ENCODE peak calls at places on chromosome 17, in six cellular contexts. One of them, this sample, is unnamed.

GRCh38 chr17:50687200-50688066 is 20.3 kb downstream of the ANKRD40 start:
- DNase-seq in transverse colon: no peak
- DNase-seq in activated CD4-positive, alpha-beta T cell treated with anti-CD3 and anti-CD28 coated beads, Interleukin-2, amount 50 U/mL, for 48 hours: no peak
- DNase-seq in cardiac muscle cell: peak
- DNase-seq in stimulated activated CD4-positive, alpha-beta T cell treated with anti-CD3 and anti-CD28 coated beads, Interleukin-2, amount 100 ng/mL, for 4 hours: no peak
- DNase-seq in activated naive CD4-positive, alpha-beta T cell: no peak
- DNase-seq in this sample: no peak

GRCh38 chr17:21239680-21240374 is 13.4 kb downstream of the NATD1 start:
- DNase-seq in stimulated activated CD4-positive, alpha-beta T cell treated with anti-CD3 and anti-CD28 coated beads, Interleukin-2, amount 100 ng/mL, for 4 hours: no peak
- DNase-seq in cardiac muscle cell: peak
- DNase-seq in activated CD4-positive, alpha-beta T cell treated with anti-CD3 and anti-CD28 coated beads, Interleukin-2, amount 50 U/mL, for 48 hours: no peak
- DNase-seq in transverse colon: no peak
- DNase-seq in activated naive CD4-positive, alpha-beta T cell: no peak
- DNase-seq in this sample: peak

GRCh38 chr17:37702605-37703004 is 42.3 kb downstream of the HNF1B start:
- DNase-seq in activated CD4-positive, alpha-beta T cell treated with anti-CD3 and anti-CD28 coated beads, Interleukin-2, amount 50 U/mL, for 48 hours: no peak
- DNase-seq in activated naive CD4-positive, alpha-beta T cell: no peak
- DNase-seq in transverse colon: peak
- DNase-seq in stimulated activated CD4-positive, alpha-beta T cell treated with anti-CD3 and anti-CD28 coated beads, Interleukin-2, amount 100 ng/mL, for 4 hours: no peak
- DNase-seq in cardiac muscle cell: peak
- DNase-seq in this sample: peak

GRCh38 chr17:34389343-34389742 is 26.3 kb upstream of the CCL1 start:
- DNase-seq in activated naive CD4-positive, alpha-beta T cell: no peak
- DNase-seq in stimulated activated CD4-positive, alpha-beta T cell treated with anti-CD3 and anti-CD28 coated beads, Interleukin-2, amount 100 ng/mL, for 4 hours: no peak
- DNase-seq in cardiac muscle cell: no peak
- DNase-seq in activated CD4-positive, alpha-beta T cell treated with anti-CD3 and anti-CD28 coated beads, Interleukin-2, amount 50 U/mL, for 48 hours: no peak
- DNase-seq in transverse colon: peak
- DNase-seq in this sample: no peak

GRCh38 chr17:69462882-69463281 is 48.4 kb downstream of the MAP2K6 start:
- DNase-seq in stimulated activated CD4-positive, alpha-beta T cell treated with anti-CD3 and anti-CD28 coated beads, Interleukin-2, amount 100 ng/mL, for 4 hours: no peak
- DNase-seq in activated naive CD4-positive, alpha-beta T cell: no peak
- DNase-seq in transverse colon: no peak
- DNase-seq in cardiac muscle cell: no peak
- DNase-seq in activated CD4-positive, alpha-beta T cell treated with anti-CD3 and anti-CD28 coated beads, Interleukin-2, amount 50 U/mL, for 48 hours: no peak
- DNase-seq in this sample: no peak

GRCh38 chr17:63911041-63911635 is at the start of gene CSHL1:
- DNase-seq in cardiac muscle cell: no peak
- DNase-seq in stimulated activated CD4-positive, alpha-beta T cell treated with anti-CD3 and anti-CD28 coated beads, Interleukin-2, amount 100 ng/mL, for 4 hours: no peak
- DNase-seq in activated naive CD4-positive, alpha-beta T cell: no peak
- DNase-seq in transverse colon: no peak
- DNase-seq in activated CD4-positive, alpha-beta T cell treated with anti-CD3 and anti-CD28 coated beads, Interleukin-2, amount 50 U/mL, for 48 hours: no peak
- DNase-seq in this sample: no peak

GRCh38 chr17:49932131-49932723 is 36.8 kb upstream of the DLX4 start:
- DNase-seq in transverse colon: no peak
- DNase-seq in activated naive CD4-positive, alpha-beta T cell: no peak
- DNase-seq in activated CD4-positive, alpha-beta T cell treated with anti-CD3 and anti-CD28 coated beads, Interleukin-2, amount 50 U/mL, for 48 hours: no peak
- DNase-seq in stimulated activated CD4-positive, alpha-beta T cell treated with anti-CD3 and anti-CD28 coated beads, Interleukin-2, amount 100 ng/mL, for 4 hours: no peak
- DNase-seq in cardiac muscle cell: no peak
- DNase-seq in this sample: no peak

GRCh38 chr17:34383225-34383615 is 20.2 kb upstream of the CCL1 start:
- DNase-seq in cardiac muscle cell: no peak
- DNase-seq in activated naive CD4-positive, alpha-beta T cell: no peak
- DNase-seq in transverse colon: no peak
- DNase-seq in stimulated activated CD4-positive, alpha-beta T cell treated with anti-CD3 and anti-CD28 coated beads, Interleukin-2, amount 100 ng/mL, for 4 hours: no peak
- DNase-seq in activated CD4-positive, alpha-beta T cell treated with anti-CD3 and anti-CD28 coated beads, Interleukin-2, amount 50 U/mL, for 48 hours: no peak
- DNase-seq in this sample: no peak

GRCh38 chr17:4947411-4948165 is 742 bp downstream of the PFN1 start:
- DNase-seq in transverse colon: peak
- DNase-seq in activated CD4-positive, alpha-beta T cell treated with anti-CD3 and anti-CD28 coated beads, Interleukin-2, amount 50 U/mL, for 48 hours: peak
- DNase-seq in cardiac muscle cell: peak
- DNase-seq in activated naive CD4-positive, alpha-beta T cell: peak
- DNase-seq in stimulated activated CD4-positive, alpha-beta T cell treated with anti-CD3 and anti-CD28 coated beads, Interleukin-2, amount 100 ng/mL, for 4 hours: peak
- DNase-seq in this sample: peak

GRCh38 chr17:37503148-37503547 is 13.5 kb downstream of the DUSP14 start:
- DNase-seq in transverse colon: no peak
- DNase-seq in cardiac muscle cell: no peak
- DNase-seq in stimulated activated CD4-positive, alpha-beta T cell treated with anti-CD3 and anti-CD28 coated beads, Interleukin-2, amount 100 ng/mL, for 4 hours: no peak
- DNase-seq in activated CD4-positive, alpha-beta T cell treated with anti-CD3 and anti-CD28 coated beads, Interleukin-2, amount 50 U/mL, for 48 hours: no peak
- DNase-seq in activated naive CD4-positive, alpha-beta T cell: no peak
- DNase-seq in this sample: no peak

GRCh38 chr17:45951403-45951802 is 47.6 kb upstream of the STH start:
- DNase-seq in activated naive CD4-positive, alpha-beta T cell: no peak
- DNase-seq in transverse colon: no peak
- DNase-seq in cardiac muscle cell: no peak
- DNase-seq in activated CD4-positive, alpha-beta T cell treated with anti-CD3 and anti-CD28 coated beads, Interleukin-2, amount 50 U/mL, for 48 hours: no peak
- DNase-seq in stimulated activated CD4-positive, alpha-beta T cell treated with anti-CD3 and anti-CD28 coated beads, Interleukin-2, amount 100 ng/mL, for 4 hours: no peak
- DNase-seq in this sample: no peak

GRCh38 chr17:9705745-9706144 is 60.4 kb downstream of the USP43 start:
- DNase-seq in cardiac muscle cell: no peak
- DNase-seq in transverse colon: no peak
- DNase-seq in activated naive CD4-positive, alpha-beta T cell: no peak
- DNase-seq in activated CD4-positive, alpha-beta T cell treated with anti-CD3 and anti-CD28 coated beads, Interleukin-2, amount 50 U/mL, for 48 hours: no peak
- DNase-seq in stimulated activated CD4-positive, alpha-beta T cell treated with anti-CD3 and anti-CD28 coated beads, Interleukin-2, amount 100 ng/mL, for 4 hours: no peak
- DNase-seq in this sample: no peak

GRCh38 chr17:8391711-8392110 is 5.9 kb downstream of the RNF222 start:
- DNase-seq in cardiac muscle cell: peak
- DNase-seq in activated CD4-positive, alpha-beta T cell treated with anti-CD3 and anti-CD28 coated beads, Interleukin-2, amount 50 U/mL, for 48 hours: no peak
- DNase-seq in stimulated activated CD4-positive, alpha-beta T cell treated with anti-CD3 and anti-CD28 coated beads, Interleukin-2, amount 100 ng/mL, for 4 hours: no peak
- DNase-seq in transverse colon: no peak
- DNase-seq in activated naive CD4-positive, alpha-beta T cell: no peak
- DNase-seq in this sample: peak

GRCh38 chr17:17416400-17417360 is 60.1 kb upstream of the MED9 start:
- DNase-seq in activated CD4-positive, alpha-beta T cell treated with anti-CD3 and anti-CD28 coated beads, Interleukin-2, amount 50 U/mL, for 48 hours: peak
- DNase-seq in stimulated activated CD4-positive, alpha-beta T cell treated with anti-CD3 and anti-CD28 coated beads, Interleukin-2, amount 100 ng/mL, for 4 hours: no peak
- DNase-seq in activated naive CD4-positive, alpha-beta T cell: no peak
- DNase-seq in transverse colon: no peak
- DNase-seq in cardiac muscle cell: peak
- DNase-seq in this sample: peak

GRCh38 chr17:19621697-19622096 is 26.9 kb upstream of the ALDH3A2 start:
- DNase-seq in transverse colon: no peak
- DNase-seq in stimulated activated CD4-positive, alpha-beta T cell treated with anti-CD3 and anti-CD28 coated beads, Interleukin-2, amount 100 ng/mL, for 4 hours: no peak
- DNase-seq in activated naive CD4-positive, alpha-beta T cell: no peak
- DNase-seq in cardiac muscle cell: no peak
- DNase-seq in activated CD4-positive, alpha-beta T cell treated with anti-CD3 and anti-CD28 coated beads, Interleukin-2, amount 50 U/mL, for 48 hours: no peak
- DNase-seq in this sample: no peak

GRCh38 chr17:35795007-35795870 is at the start of gene MMP28:
- DNase-seq in activated CD4-positive, alpha-beta T cell treated with anti-CD3 and anti-CD28 coated beads, Interleukin-2, amount 50 U/mL, for 48 hours: peak
- DNase-seq in cardiac muscle cell: peak
- DNase-seq in transverse colon: peak
- DNase-seq in activated naive CD4-positive, alpha-beta T cell: peak
- DNase-seq in stimulated activated CD4-positive, alpha-beta T cell treated with anti-CD3 and anti-CD28 coated beads, Interleukin-2, amount 100 ng/mL, for 4 hours: no peak
- DNase-seq in this sample: peak

GRCh38 chr17:31273511-31273910 is 23.5 kb downstream of the OMG start:
- DNase-seq in activated naive CD4-positive, alpha-beta T cell: no peak
- DNase-seq in transverse colon: no peak
- DNase-seq in activated CD4-positive, alpha-beta T cell treated with anti-CD3 and anti-CD28 coated beads, Interleukin-2, amount 50 U/mL, for 48 hours: no peak
- DNase-seq in cardiac muscle cell: no peak
- DNase-seq in stimulated activated CD4-positive, alpha-beta T cell treated with anti-CD3 and anti-CD28 coated beads, Interleukin-2, amount 100 ng/mL, for 4 hours: no peak
- DNase-seq in this sample: no peak

GRCh38 chr17:34068506-34069035 is 186.5 kb upstream of the CCL2 start:
- DNase-seq in cardiac muscle cell: no peak
- DNase-seq in activated CD4-positive, alpha-beta T cell treated with anti-CD3 and anti-CD28 coated beads, Interleukin-2, amount 50 U/mL, for 48 hours: no peak
- DNase-seq in stimulated activated CD4-positive, alpha-beta T cell treated with anti-CD3 and anti-CD28 coated beads, Interleukin-2, amount 100 ng/mL, for 4 hours: no peak
- DNase-seq in transverse colon: no peak
- DNase-seq in activated naive CD4-positive, alpha-beta T cell: no peak
- DNase-seq in this sample: no peak

GRCh38 chr17:43790311-43790940 is 10.2 kb downstream of the CFAP97D1 start:
- DNase-seq in activated naive CD4-positive, alpha-beta T cell: no peak
- DNase-seq in activated CD4-positive, alpha-beta T cell treated with anti-CD3 and anti-CD28 coated beads, Interleukin-2, amount 50 U/mL, for 48 hours: no peak
- DNase-seq in transverse colon: no peak
- DNase-seq in cardiac muscle cell: peak
- DNase-seq in stimulated activated CD4-positive, alpha-beta T cell treated with anti-CD3 and anti-CD28 coated beads, Interleukin-2, amount 100 ng/mL, for 4 hours: no peak
- DNase-seq in this sample: no peak

GRCh38 chr17:20908373-20909273 is 134.2 kb downstream of the USP22 start:
- DNase-seq in activated naive CD4-positive, alpha-beta T cell: peak
- DNase-seq in activated CD4-positive, alpha-beta T cell treated with anti-CD3 and anti-CD28 coated beads, Interleukin-2, amount 50 U/mL, for 48 hours: peak
- DNase-seq in cardiac muscle cell: peak
- DNase-seq in transverse colon: peak
- DNase-seq in stimulated activated CD4-positive, alpha-beta T cell treated with anti-CD3 and anti-CD28 coated beads, Interleukin-2, amount 100 ng/mL, for 4 hours: peak
- DNase-seq in this sample: peak

GRCh38 chr17:58966208-58966607 is 140.5 kb downstream of the TRIM37 start:
- DNase-seq in cardiac muscle cell: no peak
- DNase-seq in activated naive CD4-positive, alpha-beta T cell: no peak
- DNase-seq in activated CD4-positive, alpha-beta T cell treated with anti-CD3 and anti-CD28 coated beads, Interleukin-2, amount 50 U/mL, for 48 hours: no peak
- DNase-seq in stimulated activated CD4-positive, alpha-beta T cell treated with anti-CD3 and anti-CD28 coated beads, Interleukin-2, amount 100 ng/mL, for 4 hours: no peak
- DNase-seq in transverse colon: no peak
- DNase-seq in this sample: no peak

GRCh38 chr17:57524790-57525543 is 220.1 kb downstream of the CCDC182 start:
- DNase-seq in cardiac muscle cell: no peak
- DNase-seq in transverse colon: no peak
- DNase-seq in stimulated activated CD4-positive, alpha-beta T cell treated with anti-CD3 and anti-CD28 coated beads, Interleukin-2, amount 100 ng/mL, for 4 hours: no peak
- DNase-seq in activated CD4-positive, alpha-beta T cell treated with anti-CD3 and anti-CD28 coated beads, Interleukin-2, amount 50 U/mL, for 48 hours: no peak
- DNase-seq in activated naive CD4-positive, alpha-beta T cell: no peak
- DNase-seq in this sample: no peak

GRCh38 chr17:78272181-78272913 is 40.9 kb downstream of the TMEM235 start:
- DNase-seq in cardiac muscle cell: peak
- DNase-seq in stimulated activated CD4-positive, alpha-beta T cell treated with anti-CD3 and anti-CD28 coated beads, Interleukin-2, amount 100 ng/mL, for 4 hours: peak
- DNase-seq in activated CD4-positive, alpha-beta T cell treated with anti-CD3 and anti-CD28 coated beads, Interleukin-2, amount 50 U/mL, for 48 hours: peak
- DNase-seq in transverse colon: peak
- DNase-seq in activated naive CD4-positive, alpha-beta T cell: peak
- DNase-seq in this sample: no peak

GRCh38 chr17:1179112-1179634 is 608 bp downstream of the ABR start:
- DNase-seq in activated naive CD4-positive, alpha-beta T cell: no peak
- DNase-seq in cardiac muscle cell: no peak
- DNase-seq in transverse colon: no peak
- DNase-seq in stimulated activated CD4-positive, alpha-beta T cell treated with anti-CD3 and anti-CD28 coated beads, Interleukin-2, amount 100 ng/mL, for 4 hours: no peak
- DNase-seq in activated CD4-positive, alpha-beta T cell treated with anti-CD3 and anti-CD28 coated beads, Interleukin-2, amount 50 U/mL, for 48 hours: no peak
- DNase-seq in this sample: no peak

This sample was measured in AG08395.